ENCODE peak calls at places on chromosomes 7 and 10, in eight cellular contexts. One of them, this sample, is unnamed.

GRCh38 chr10:48580236-48580635 is 24.6 kb downstream of the ARHGAP22 start:
- DNase-seq in A549: no peak
- DNase-seq in GM12878: no peak
- DNase-seq in HCT116: no peak
- DNase-seq in K562: no peak
- DNase-seq in HepG2: no peak
- DNase-seq in endothelial cell of umbilical vein: no peak
- DNase-seq in H1: no peak
- DNase-seq in this sample: no peak

GRCh38 chr10:60375293-60376004 is 14.2 kb downstream of the ANK3 start:
- DNase-seq in A549: no peak
- DNase-seq in GM12878: no peak
- DNase-seq in HCT116: no peak
- DNase-seq in K562: no peak
- DNase-seq in HepG2: no peak
- DNase-seq in endothelial cell of umbilical vein: no peak
- DNase-seq in H1: no peak
- DNase-seq in this sample: no peak

GRCh38 chr10:79435271-79436065 is 10.0 kb downstream of the ZCCHC24 start:
- DNase-seq in A549: no peak
- DNase-seq in GM12878: no peak
- DNase-seq in HCT116: no peak
- DNase-seq in K562: no peak
- DNase-seq in HepG2: no peak
- DNase-seq in endothelial cell of umbilical vein: no peak
- DNase-seq in H1: no peak
- DNase-seq in this sample: peak; percentile 62

GRCh38 chr10:123741711-123742110 is 75.6 kb downstream of the GPR26 start:
- DNase-seq in A549: no peak
- DNase-seq in GM12878: no peak
- DNase-seq in HCT116: no peak
- DNase-seq in K562: no peak
- DNase-seq in HepG2: no peak
- DNase-seq in endothelial cell of umbilical vein: no peak
- DNase-seq in H1: no peak
- DNase-seq in this sample: no peak

GRCh38 chr10:4588824-4589223 is 237.2 kb upstream of the AKR1E2 start:
- DNase-seq in A549: no peak
- DNase-seq in GM12878: no peak
- DNase-seq in HCT116: no peak
- DNase-seq in K562: no peak
- DNase-seq in HepG2: no peak
- DNase-seq in endothelial cell of umbilical vein: no peak
- DNase-seq in H1: no peak
- DNase-seq in this sample: no peak

GRCh38 chr10:68988530-68989316 is at the start of gene KIFBP:
- DNase-seq in A549: peak; percentile 98
- DNase-seq in GM12878: peak; percentile 89
- DNase-seq in HCT116: peak; percentile 96
- DNase-seq in K562: peak; percentile 99
- DNase-seq in HepG2: peak; percentile 95
- DNase-seq in endothelial cell of umbilical vein: peak; percentile 99
- DNase-seq in H1: peak; percentile 93
- DNase-seq in this sample: peak; percentile 98

GRCh38 chr7:33636359-33636758 is 269.0 kb upstream of the BMPER start:
- DNase-seq in A549: no peak
- DNase-seq in GM12878: no peak
- DNase-seq in HCT116: no peak
- DNase-seq in K562: no peak
- DNase-seq in HepG2: no peak
- DNase-seq in endothelial cell of umbilical vein: no peak
- DNase-seq in H1: no peak
- DNase-seq in this sample: no peak

GRCh38 chr10:43594944-43595589 is 11.2 kb upstream of the ZNF485 start:
- DNase-seq in A549: no peak
- DNase-seq in GM12878: peak; percentile 84
- DNase-seq in HCT116: no peak
- DNase-seq in K562: no peak
- DNase-seq in HepG2: no peak
- DNase-seq in endothelial cell of umbilical vein: peak; percentile 40
- DNase-seq in H1: no peak
- DNase-seq in this sample: no peak

GRCh38 chr7:91976743-91977142 is 36.1 kb downstream of the AKAP9 start:
- DNase-seq in A549: no peak
- DNase-seq in GM12878: no peak
- DNase-seq in HCT116: no peak
- DNase-seq in K562: no peak
- DNase-seq in HepG2: no peak
- DNase-seq in endothelial cell of umbilical vein: no peak
- DNase-seq in H1: no peak
- DNase-seq in this sample: no peak

GRCh38 chr7:114715907-114716306 is 206.0 kb upstream of the MDFIC start:
- DNase-seq in A549: no peak
- DNase-seq in GM12878: no peak
- DNase-seq in HCT116: no peak
- DNase-seq in K562: no peak
- DNase-seq in HepG2: no peak
- DNase-seq in endothelial cell of umbilical vein: no peak
- DNase-seq in H1: no peak
- DNase-seq in this sample: peak; percentile 32

GRCh38 chr10:30489291-30489823 is 55.4 kb downstream of the MAP3K8 start:
- DNase-seq in A549: no peak
- DNase-seq in GM12878: no peak
- DNase-seq in HCT116: no peak
- DNase-seq in K562: no peak
- DNase-seq in HepG2: no peak
- DNase-seq in endothelial cell of umbilical vein: no peak
- DNase-seq in H1: no peak
- DNase-seq in this sample: no peak

GRCh38 chr7:121342631-121343030 is 13.8 kb downstream of the WNT16 start:
- DNase-seq in A549: no peak
- DNase-seq in GM12878: no peak
- DNase-seq in HCT116: no peak
- DNase-seq in K562: no peak
- DNase-seq in HepG2: no peak
- DNase-seq in endothelial cell of umbilical vein: no peak
- DNase-seq in H1: no peak
- DNase-seq in this sample: no peak

GRCh38 chr7:152435384-152436278 is at the start of gene KMT2C:
- DNase-seq in A549: peak; percentile 55
- DNase-seq in GM12878: no peak
- DNase-seq in HCT116: no peak
- DNase-seq in K562: peak; percentile 90
- DNase-seq in HepG2: no peak
- DNase-seq in endothelial cell of umbilical vein: peak; percentile 31
- DNase-seq in H1: peak; percentile 65
- DNase-seq in this sample: peak; percentile 71

GRCh38 chr10:102720775-102721301 is 6.4 kb downstream of the SFXN2 start:
- DNase-seq in A549: no peak
- DNase-seq in GM12878: no peak
- DNase-seq in HCT116: no peak
- DNase-seq in K562: no peak
- DNase-seq in HepG2: no peak
- DNase-seq in endothelial cell of umbilical vein: no peak
- DNase-seq in H1: no peak
- DNase-seq in this sample: no peak

GRCh38 chr7:140638311-140638791 is 2.3 kb downstream of the DENND2A start:
- DNase-seq in A549: peak; percentile 55
- DNase-seq in GM12878: no peak
- DNase-seq in HCT116: no peak
- DNase-seq in K562: no peak
- DNase-seq in HepG2: no peak
- DNase-seq in endothelial cell of umbilical vein: no peak
- DNase-seq in H1: peak; percentile 54
- DNase-seq in this sample: no peak

GRCh38 chr7:17039372-17039771 is 157.6 kb upstream of the AGR3 start:
- DNase-seq in A549: no peak
- DNase-seq in GM12878: no peak
- DNase-seq in HCT116: no peak
- DNase-seq in K562: no peak
- DNase-seq in HepG2: no peak
- DNase-seq in endothelial cell of umbilical vein: no peak
- DNase-seq in H1: no peak
- DNase-seq in this sample: no peak

GRCh38 chr10:75061709-75062108 is 49.7 kb upstream of the SAMD8 start:
- DNase-seq in A549: no peak
- DNase-seq in GM12878: no peak
- DNase-seq in HCT116: no peak
- DNase-seq in K562: no peak
- DNase-seq in HepG2: no peak
- DNase-seq in endothelial cell of umbilical vein: no peak
- DNase-seq in H1: no peak
- DNase-seq in this sample: no peak

GRCh38 chr10:5187852-5188251 is 2.9 kb upstream of the AKR1C8 start:
- DNase-seq in A549: no peak
- DNase-seq in GM12878: no peak
- DNase-seq in HCT116: no peak
- DNase-seq in K562: no peak
- DNase-seq in HepG2: no peak
- DNase-seq in endothelial cell of umbilical vein: no peak
- DNase-seq in H1: no peak
- DNase-seq in this sample: no peak

GRCh38 chr10:50624154-50624865 is 554 bp upstream of the SGMS1 start:
- DNase-seq in A549: peak; percentile 96
- DNase-seq in GM12878: no peak
- DNase-seq in HCT116: peak; percentile 87
- DNase-seq in K562: peak; percentile 94
- DNase-seq in HepG2: peak; percentile 85
- DNase-seq in endothelial cell of umbilical vein: peak; percentile 96
- DNase-seq in H1: peak; percentile 99
- DNase-seq in this sample: peak; percentile 97

GRCh38 chr10:11602357-11602756 is 9.1 kb downstream of the USP6NL start:
- DNase-seq in A549: no peak
- DNase-seq in GM12878: peak; percentile 62
- DNase-seq in HCT116: no peak
- DNase-seq in K562: no peak
- DNase-seq in HepG2: no peak
- DNase-seq in endothelial cell of umbilical vein: no peak
- DNase-seq in H1: no peak
- DNase-seq in this sample: no peak

GRCh38 chr7:138878847-138879246 is 80.9 kb upstream of the ATP6V0A4 start:
- DNase-seq in A549: no peak
- DNase-seq in GM12878: no peak
- DNase-seq in HCT116: no peak
- DNase-seq in K562: no peak
- DNase-seq in HepG2: no peak
- DNase-seq in endothelial cell of umbilical vein: no peak
- DNase-seq in H1: no peak
- DNase-seq in this sample: no peak

DNA sequence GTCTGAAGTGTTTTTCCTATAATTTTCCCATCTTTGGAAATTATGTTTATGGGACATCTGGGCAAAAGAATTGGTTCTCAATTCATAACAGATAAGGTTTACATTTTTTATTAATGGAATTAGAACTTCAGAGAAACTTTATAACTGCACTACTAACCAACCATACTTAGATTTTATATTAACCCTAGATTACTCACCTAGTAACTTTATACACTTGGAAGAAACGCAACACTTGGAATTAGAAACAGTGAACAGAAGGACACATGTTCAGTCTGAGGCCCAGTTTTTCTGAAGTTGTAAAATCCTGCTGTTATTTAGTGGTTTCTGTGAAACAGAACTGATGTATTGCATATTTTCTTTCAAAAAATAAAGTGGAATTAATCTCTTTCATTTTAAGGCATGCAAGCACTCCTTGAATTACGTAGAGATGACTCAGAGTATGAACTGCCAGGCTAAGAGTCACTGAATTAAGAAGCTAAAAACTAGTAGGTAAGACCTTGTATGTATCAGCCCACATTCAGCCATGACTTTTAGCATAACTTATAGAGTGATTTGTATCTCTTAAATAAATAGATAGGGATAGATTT is 215.9 kb downstream of the SKAP2 start:
- DNase-seq in A549: peak; percentile 17
- DNase-seq in GM12878: no peak
- DNase-seq in HCT116: no peak
- DNase-seq in K562: no peak
- DNase-seq in HepG2: no peak
- DNase-seq in endothelial cell of umbilical vein: no peak
- DNase-seq in H1: no peak
- DNase-seq in this sample: no peak
- TF ChIP-seq MAX in A549: no peak
- TF ChIP-seq MAX in GM12878: no peak
- TF ChIP-seq MAX in HCT116: no peak
- TF ChIP-seq MAX in K562: no peak
- TF ChIP-seq MAX in HepG2: no peak
- TF ChIP-seq MAX in endothelial cell of umbilical vein: no peak
- TF ChIP-seq MAX in H1: no peak
- TF ChIP-seq MAX in this sample: no peak

DNA sequence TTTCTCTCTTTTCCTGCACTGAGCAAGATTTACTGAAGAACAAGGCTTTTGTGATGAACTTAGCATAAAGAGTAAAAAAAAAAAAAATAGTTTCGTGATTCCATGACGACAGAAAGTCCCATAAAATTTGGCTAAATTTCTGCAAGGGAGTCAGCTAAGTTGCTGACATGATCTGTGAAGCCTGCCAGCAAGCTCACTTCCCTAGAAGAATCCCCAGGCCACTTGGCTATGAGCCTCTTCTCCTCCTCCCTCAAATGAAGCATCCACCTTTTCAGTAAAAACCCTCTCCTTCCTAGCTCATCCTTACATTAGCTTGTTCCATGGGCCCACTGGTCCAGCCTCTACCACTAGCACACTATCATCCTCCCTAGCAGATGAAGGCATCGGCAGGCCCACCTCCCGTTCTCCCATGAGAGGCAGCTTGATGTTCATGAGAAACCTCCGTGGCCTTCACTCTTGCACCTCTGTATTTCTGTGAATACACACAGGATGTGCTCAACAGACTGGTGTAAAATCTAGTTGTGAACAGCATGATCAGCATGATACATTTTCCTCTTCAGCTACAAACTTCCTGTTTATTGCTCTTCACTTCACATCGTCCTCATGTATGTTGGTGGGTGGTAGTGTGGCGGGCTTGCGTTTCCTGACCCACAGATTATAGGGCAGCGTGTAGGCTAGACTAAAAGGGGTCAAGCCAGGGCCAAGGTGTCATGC is 30.9 kb downstream of the GIMAP8 start:
- DNase-seq in A549: no peak
- DNase-seq in GM12878: no peak
- DNase-seq in HCT116: no peak
- DNase-seq in K562: no peak
- DNase-seq in HepG2: no peak
- DNase-seq in endothelial cell of umbilical vein: no peak
- DNase-seq in H1: no peak
- DNase-seq in this sample: no peak
- TF ChIP-seq POLR2A in A549: no peak
- TF ChIP-seq POLR2A in GM12878: no peak
- TF ChIP-seq POLR2A in HCT116: no peak
- TF ChIP-seq POLR2A in K562: no peak
- TF ChIP-seq POLR2A in HepG2: no peak
- TF ChIP-seq POLR2A in endothelial cell of umbilical vein: no peak
- TF ChIP-seq POLR2A in H1: no peak
- TF ChIP-seq POLR2A in this sample: no peak

GRCh38 chr7:150799156-150799555 is 1.0 kb downstream of the TMEM176B start:
- DNase-seq in A549: no peak
- DNase-seq in GM12878: no peak
- DNase-seq in HCT116: no peak
- DNase-seq in K562: no peak
- DNase-seq in HepG2: no peak
- DNase-seq in endothelial cell of umbilical vein: no peak
- DNase-seq in H1: no peak
- DNase-seq in this sample: no peak
- H3K4me3 ChIP-seq in A549: no peak overlapping the region
- H3K4me3 ChIP-seq in GM12878: no peak overlapping the region
- H3K4me3 ChIP-seq in HCT116: no peak overlapping the region
- H3K4me3 ChIP-seq in K562: no peak overlapping the region
- H3K4me3 ChIP-seq in HepG2: no peak overlapping the region
- H3K4me3 ChIP-seq in endothelial cell of umbilical vein: no peak overlapping the region
- H3K4me3 ChIP-seq in H1: no peak overlapping the region
- H3K4me3 ChIP-seq in this sample: no peak overlapping the region

GRCh38 chr7:133339772-133340171 is 86.9 kb downstream of the EXOC4 start:
- DNase-seq in A549: no peak
- DNase-seq in GM12878: no peak
- DNase-seq in HCT116: no peak
- DNase-seq in K562: no peak
- DNase-seq in HepG2: no peak
- DNase-seq in endothelial cell of umbilical vein: no peak
- DNase-seq in H1: no peak
- DNase-seq in this sample: peak; percentile 14
- TF ChIP-seq MAX in A549: no peak
- TF ChIP-seq MAX in GM12878: no peak
- TF ChIP-seq MAX in HCT116: no peak
- TF ChIP-seq MAX in K562: no peak
- TF ChIP-seq MAX in HepG2: no peak
- TF ChIP-seq MAX in endothelial cell of umbilical vein: no peak
- TF ChIP-seq MAX in H1: no peak
- TF ChIP-seq MAX in this sample: no peak